ENCODE peak calls at places on chromosomes 3 and 15, in four cellular contexts. M is T-helper 2 cell, R is B cell, F is fibroblast of lung. A is an unnamed sample.

GRCh38 chr3:9793161-9793781 is 389 bp downstream of the ARPC4 start:
- DNase-seq in F (peak; percentile 45), R (no peak), M (peak; percentile 13), A (no peak)

GRCh38 chr3:12357456-12357855 is 68.6 kb downstream of the PPARG start:
- DNase-seq in R (no peak), M (no peak), F (no peak), A (no peak)

GRCh38 chr15:70023064-70023768 is 74.5 kb downstream of the TLE3 start:
- DNase-seq in M (peak; percentile 20), R (peak; percentile 71), F (peak; percentile 54), A (peak; percentile 61)

GRCh38 chr3:57956833-57957174 is 51.4 kb upstream of the FLNB start:
- DNase-seq in F (no peak), R (no peak), M (no peak), A (no peak)

GRCh38 chr15:52653451-52653964 is 25.7 kb downstream of the ATOSA start:
- DNase-seq in F (peak; percentile 54), M (no peak), R (no peak), A (no peak)

GRCh38 chr15:70375006-70375409 is 277.3 kb upstream of the TLE3 start:
- DNase-seq in R (no peak), M (no peak), F (no peak), A (no peak)

GRCh38 chr3:164465172-164465571 is 613.1 kb downstream of the SI start:
- DNase-seq in M (no peak), F (no peak), R (no peak), A (no peak)

GRCh38 chr3:98623572-98624280 is 30.3 kb upstream of the CPOX start:
- DNase-seq in M (no peak), F (no peak), R (no peak), A (no peak)

GRCh38 chr15:80171787-80172186 is 19.0 kb downstream of the FAH start:
- DNase-seq in M (no peak), F (peak; percentile 39), R (no peak), A (no peak)

GRCh38 chr15:41969851-41970431 is 2.4 kb downstream of the EHD4 start:
- DNase-seq in M (peak; percentile 40), R (peak; percentile 53), F (no peak), A (peak; percentile 12)